ENCODE peak calls at places on chromosome 13, in ten cellular contexts. Z, C, N, R, T, W, D, Q, G and S are unnamed samples.
A peak's percentile ranks its signal among the peaks of the same experiment; 100 is the strongest.

GRCh38 chr13:41411536-41411935 is 45.8 kb upstream of the RGCC start:
- DNase-seq in N (peak; percentile 80), C (peak; percentile 17), Z (peak; percentile 35), W (no peak), Q (peak; percentile 66), G (no peak), D (no peak), R (no peak), T (peak; percentile 50), S (no peak)

GRCh38 chr13:35723820-35724219 is 247.3 kb upstream of the MAB21L1 start:
- DNase-seq in C (no peak), Z (no peak), W (no peak), R (no peak), G (no peak), T (no peak), Q (peak; percentile 68), N (peak; percentile 55), D (no peak), S (peak; percentile 31)

GRCh38 chr13:74683411-74683810 is 549.2 kb upstream of the KLF12 start:
- DNase-seq in Z (peak; percentile 20), C (no peak), W (no peak), T (peak; percentile 34), R (no peak), Q (peak; percentile 7), G (no peak), D (no peak), N (no peak), S (peak; percentile 36)

GRCh38 chr13:72384186-72384823 is 343.1 kb downstream of the MZT1 start:
- DNase-seq in Z (no peak), R (no peak), G (no peak), C (no peak), W (no peak), D (no peak), N (no peak), Q (no peak), T (no peak), S (no peak)

GRCh38 chr13:51361111-51361510 is 21.6 kb downstream of the SERPINE3 start:
- DNase-seq in N (no peak), C (no peak), R (no peak), D (no peak), Q (no peak), G (no peak), W (no peak), T (no peak), Z (no peak), S (no peak)

GRCh38 chr13:76754414-76754813 is 131.8 kb downstream of the KCTD12 start:
- DNase-seq in N (peak; percentile 54), Q (peak; percentile 79), T (peak; percentile 85), G (no peak), W (no peak), C (no peak), D (no peak), Z (no peak), R (no peak), S (peak; percentile 93)

GRCh38 chr13:20848944-20849343 is 53.6 kb downstream of the XPO4 start:
- DNase-seq in C (no peak), T (no peak), Z (no peak), D (no peak), R (no peak), W (no peak), G (no peak), Q (peak; percentile 76), N (no peak), S (no peak)

GRCh38 chr13:106349080-106349841 is 186.2 kb downstream of the EFNB2 start:
- DNase-seq in Q (no peak), G (no peak), T (peak; percentile 85), N (peak; percentile 10), R (peak; percentile 62), Z (peak; percentile 47), W (no peak), C (peak; percentile 10), D (no peak), S (peak; percentile 99)

GRCh38 chr13:112839347-112840105 is 129.5 kb upstream of the MCF2L start:
- DNase-seq in N (peak; percentile 25), Z (no peak), W (no peak), C (no peak), T (no peak), Q (peak; percentile 92), R (no peak), G (no peak), D (no peak), S (no peak)

GRCh38 chr13:76769238-76769859 is 116.9 kb downstream of the KCTD12 start:
- DNase-seq in C (no peak), T (no peak), W (no peak), Z (no peak), R (no peak), Q (no peak), G (no peak), N (no peak), D (peak; percentile 78), S (no peak)

GRCh38 chr13:40476175-40476958 is 190.1 kb downstream of the FOXO1 start:
- DNase-seq in W (no peak), Q (peak; percentile 92), G (no peak), Z (no peak), R (no peak), N (peak; percentile 1), T (no peak), D (no peak), C (no peak), S (peak; percentile 32)

GRCh38 chr13:59877933-59878332 is 285.8 kb downstream of the DIAPH3 start:
- DNase-seq in D (no peak), W (no peak), T (peak; percentile 20), R (no peak), Q (peak; percentile 90), G (no peak), Z (no peak), N (peak; percentile 11), C (no peak), S (no peak)

GRCh38 chr13:41503386-41503785 is 46.0 kb downstream of the RGCC start:
- DNase-seq in Z (no peak), W (no peak), N (no peak), G (no peak), Q (no peak), T (no peak), R (no peak), C (no peak), D (no peak), S (no peak)

GRCh38 chr13:74575729-74576125 is 441.5 kb upstream of the KLF12 start:
- DNase-seq in G (peak; percentile 90), R (no peak), Q (peak; percentile 66), Z (peak; percentile 79), D (no peak), T (no peak), C (peak; percentile 86), N (peak; percentile 80), W (peak; percentile 9), S (peak; percentile 29)

GRCh38 chr13:60167121-60167520 is 3.4 kb upstream of the DIAPH3 start:
- DNase-seq in W (no peak), T (no peak), R (no peak), C (no peak), N (no peak), D (no peak), Z (no peak), G (no peak), Q (no peak), S (no peak)

GRCh38 chr13:28710161-28710560 is 8.6 kb downstream of the SLC46A3 start:
- DNase-seq in T (no peak), G (no peak), Q (no peak), D (no peak), W (no peak), Z (no peak), C (no peak), N (no peak), R (no peak), S (no peak)

GRCh38 chr13:58843567-58843966 is 1212.0 kb downstream of the PCDH17 start:
- DNase-seq in N (no peak), W (no peak), G (no peak), D (no peak), Q (no peak), Z (no peak), R (no peak), T (no peak), C (no peak), S (no peak)

GRCh38 chr13:111228262-111229144 is 91.9 kb upstream of the TEX29 start:
- DNase-seq in Z (no peak), C (no peak), D (no peak), Q (no peak), N (no peak), G (peak; percentile 88), R (no peak), W (no peak), T (no peak), S (no peak)

GRCh38 chr13:40406405-40407138 is 259.9 kb downstream of the FOXO1 start:
- DNase-seq in Z (no peak), G (no peak), N (peak; percentile 13), Q (peak; percentile 63), D (no peak), W (no peak), C (no peak), T (peak; percentile 66), R (no peak), S (peak; percentile 86)

GRCh38 chr13:43319617-43320444 is 296.4 kb downstream of the DNAJC15 start:
- DNase-seq in G (no peak), Z (no peak), Q (no peak), N (no peak), R (no peak), W (no peak), C (no peak), T (no peak), D (no peak), S (no peak)

GRCh38 chr13:46079770-46080169 is 25.1 kb downstream of the CPB2 start:
- DNase-seq in T (no peak), W (no peak), N (no peak), R (no peak), Z (no peak), Q (no peak), G (no peak), C (no peak), D (peak; percentile 48), S (no peak)

GRCh38 chr13:98014766-98015165 is 61.3 kb downstream of the IPO5 start:
- DNase-seq in C (no peak), W (no peak), R (no peak), G (no peak), N (peak; percentile 76), Z (no peak), Q (peak; percentile 82), D (no peak), T (peak; percentile 80), S (peak; percentile 43)

GRCh38 chr13:60756306-60756705 is 359.3 kb downstream of the TDRD3 start:
- DNase-seq in Q (peak; percentile 19), Z (no peak), C (no peak), W (no peak), G (no peak), D (no peak), R (no peak), T (peak; percentile 78), N (no peak), S (no peak)

GRCh38 chr13:51275101-51275500 is 52.9 kb downstream of the FAM124A start:
- DNase-seq in Q (no peak), N (no peak), C (no peak), G (no peak), R (no peak), Z (no peak), T (no peak), W (no peak), D (no peak), S (no peak)

GRCh38 chr13:113848020-113848419 is 15.9 kb downstream of the GAS6 start:
- DNase-seq in T (no peak), G (no peak), Q (no peak), D (no peak), C (no peak), R (no peak), N (no peak), Z (no peak), W (no peak), S (no peak)

GRCh38 chr13:96792736-96793444 is 201.4 kb downstream of the OXGR1 start:
- DNase-seq in N (no peak), R (no peak), Z (no peak), T (no peak), Q (peak; percentile 45), D (no peak), C (no peak), G (no peak), W (no peak), S (no peak)

GRCh38 chr13:31182987-31183386 is 16.8 kb upstream of the B3GLCT start:
- DNase-seq in Z (no peak), Q (no peak), R (no peak), W (no peak), N (no peak), D (no peak), G (no peak), C (no peak), T (no peak), S (no peak)

GRCh38 chr13:101919541-101920306 is 467.2 kb downstream of the ITGBL1 start:
- DNase-seq in Q (peak; percentile 20), Z (peak; percentile 78), R (no peak), T (peak; percentile 4), G (no peak), W (no peak), N (peak; percentile 54), D (no peak), C (no peak), S (no peak)